ENCODE peak calls at places on chromosomes 7 and 10, in seven cellular contexts. J, Q, B, E, X, C and S are unnamed samples.

GRCh38 chr10:101961591-101962498 is 94.1 kb downstream of the ARMH3 start:
- DNase-seq in J (no peak), Q (no peak), B (no peak), E (peak), X (no peak), C (no peak), S (no peak)

GRCh38 chr10:1651280-1651975 is 85.9 kb downstream of the ADARB2 start:
- DNase-seq in J (no peak), Q (no peak), B (no peak), E (no peak), X (no peak), C (no peak), S (no peak)

GRCh38 chr10:35781643-35782035 is 139.5 kb upstream of the FZD8 start:
- DNase-seq in J (peak), Q (no peak), B (no peak), E (peak), X (no peak), C (no peak), S (peak)

GRCh38 chr10:69578508-69578991 is 5.3 kb upstream of the NEUROG3 start:
- DNase-seq in J (no peak), Q (no peak), B (no peak), E (no peak), X (no peak), C (no peak), S (no peak)

GRCh38 chr7:7738177-7738576 is 19.8 kb upstream of the RPA3 start:
- DNase-seq in J (no peak), Q (no peak), B (no peak), E (no peak), X (no peak), C (no peak), S (no peak)

GRCh38 chr7:138663741-138664710 is 37.1 kb downstream of the SVOPL start:
- DNase-seq in J (peak), Q (no peak), B (no peak), E (peak), X (no peak), C (no peak), S (no peak)

GRCh38 chr10:2263556-2263955 is 526.2 kb upstream of the ADARB2 start:
- DNase-seq in J (no peak), Q (no peak), B (no peak), E (no peak), X (no peak), C (no peak), S (no peak)

GRCh38 chr10:124999433-125000365 is 57.8 kb downstream of the ZRANB1 start:
- DNase-seq in J (no peak), Q (no peak), B (no peak), E (no peak), X (no peak), C (peak), S (no peak)

GRCh38 chr7:51950811-51951210 is 634.2 kb upstream of the COBL start:
- DNase-seq in J (no peak), Q (no peak), B (no peak), E (no peak), X (no peak), C (no peak), S (no peak)

GRCh38 chr10:112517381-112517976 is 70.5 kb downstream of the VTI1A start:
- DNase-seq in J (no peak), Q (no peak), B (no peak), E (no peak), X (no peak), C (no peak), S (no peak)

GRCh38 chr7:1268076-1268815 is 35.6 kb downstream of the UNCX start:
- DNase-seq in J (no peak), Q (no peak), B (no peak), E (no peak), X (no peak), C (no peak), S (no peak)

GRCh38 chr10:70480254-70480861 is 1.8 kb downstream of the PALD1 start:
- DNase-seq in J (no peak), Q (peak), B (no peak), E (no peak), X (no peak), C (no peak), S (no peak)

GRCh38 chr10:11424456-11425287 is 186.8 kb downstream of the USP6NL start:
- DNase-seq in J (peak), Q (peak), B (no peak), E (peak), X (no peak), C (peak), S (peak)

GRCh38 chr10:28738200-28738599 is 60.9 kb downstream of the BAMBI start:
- DNase-seq in J (peak), Q (no peak), B (peak), E (no peak), X (no peak), C (no peak), S (peak)

GRCh38 chr10:73576178-73576889 is 14.8 kb downstream of the USP54 start:
- DNase-seq in J (no peak), Q (peak), B (no peak), E (peak), X (no peak), C (peak), S (no peak)

GRCh38 chr7:159099217-159099655 is 45.4 kb downstream of the VIPR2 start:
- DNase-seq in J (no peak), Q (no peak), B (no peak), E (no peak), X (no peak), C (peak), S (peak)

GRCh38 chr7:139086454-139086853 is 23.1 kb downstream of the ZC3HAV1 start:
- DNase-seq in J (no peak), Q (no peak), B (no peak), E (no peak), X (no peak), C (no peak), S (no peak)

GRCh38 chr7:137626469-137627067 is 220.2 kb downstream of the DGKI start:
- DNase-seq in J (peak), Q (peak), B (peak), E (peak), X (peak), C (peak), S (peak)

GRCh38 chr10:133391249-133391635 is 2.7 kb upstream of the MTG1 start:
- DNase-seq in J (no peak), Q (no peak), B (no peak), E (no peak), X (no peak), C (no peak), S (no peak)

GRCh38 chr10:34206602-34207268 is 608.4 kb downstream of the PARD3 start:
- DNase-seq in J (no peak), Q (no peak), B (no peak), E (no peak), X (no peak), C (no peak), S (no peak)

GRCh38 chr10:48653944-48654698 is 30.6 kb upstream of the WDFY4 start:
- DNase-seq in J (no peak), Q (no peak), B (no peak), E (no peak), X (no peak), C (no peak), S (no peak)

GRCh38 chr7:112080441-112080840 is 125.8 kb downstream of the DOCK4 start:
- DNase-seq in J (no peak), Q (peak), B (no peak), E (no peak), X (no peak), C (no peak), S (peak)

GRCh38 chr7:1665721-1666250 is 4.3 kb upstream of the ELFN1 start:
- DNase-seq in J (peak), Q (peak), B (no peak), E (peak), X (no peak), C (no peak), S (no peak)

GRCh38 chr7:151876899-151877777 is at the start of gene PRKAG2:
- DNase-seq in J (peak), Q (peak), B (peak), E (peak), X (peak), C (peak), S (peak)

GRCh38 chr10:66943590-66943989 is 17.8 kb downstream of the LRRTM3 start:
- DNase-seq in J (no peak), Q (no peak), B (no peak), E (no peak), X (no peak), C (no peak), S (no peak)

GRCh38 chr7:18475488-18475887 is 20.1 kb upstream of the HDAC9 start:
- DNase-seq in J (no peak), Q (no peak), B (no peak), E (no peak), X (no peak), C (no peak), S (no peak)

GRCh38 chr10:121860810-121861209 is 67.0 kb downstream of the ATE1 start:
- DNase-seq in J (no peak), Q (no peak), B (no peak), E (no peak), X (no peak), C (no peak), S (no peak)

GRCh38 chr10:11243425-11244222 is 226.0 kb downstream of the CELF2 start:
- DNase-seq in J (no peak), Q (no peak), B (no peak), E (no peak), X (no peak), C (no peak), S (no peak)

GRCh38 chr10:3699896-3700295 is 85.1 kb downstream of the KLF6 start:
- DNase-seq in J (no peak), Q (no peak), B (no peak), E (no peak), X (no peak), C (no peak), S (no peak)